ENCODE peak calls at places on chromosomes 16 and 17, in six cellular contexts. N is T-helper 2 cell treated with Interferon-gamma antibody and Interleukin-4, amounts not matched to agents 5 μg/mL and 100 μg/mL, for 36 hours; Q is stimulated activated naive CD4-positive, alpha-beta T cell; W is stimulated activated CD8-positive, alpha-beta memory T cell treated with anti-CD3 and anti-CD28 coated beads, Interleukin-12 subunit alpha, Interleukin-12 subunit beta, amount 100 ng/mL, for 1 hour; E is HuH-7; J is brain pericyte. A is an unnamed sample.

GRCh38 chr16:10980811-10981210 is 36.4 kb downstream of the CLEC16A start:
- DNase-seq in N (no peak), Q (no peak), W (no peak), E (no peak), J (no peak), A (no peak)

GRCh38 chr17:37732313-37732712 is 12.5 kb downstream of the HNF1B start:
- DNase-seq in N (no peak), Q (no peak), W (no peak), E (no peak), J (no peak), A (no peak)

GRCh38 chr16:56980792-56981724 is 8.3 kb upstream of the NLRC5 start:
- DNase-seq in N (no peak), Q (no peak), W (no peak), E (no peak), J (no peak), A (no peak)

GRCh38 chr17:40329981-40330794 is 21.2 kb downstream of the RARA start:
- DNase-seq in N (no peak), Q (no peak), W (no peak), E (no peak), J (no peak), A (no peak)

GRCh38 chr16:77540656-77541055 is 105.8 kb upstream of the ADAMTS18 start:
- DNase-seq in N (no peak), Q (no peak), W (no peak), E (no peak), J (no peak), A (peak; percentile 2)

GRCh38 chr16:2089676-2090480 is 42.1 kb downstream of the TSC2 start:
- DNase-seq in N (no peak), Q (no peak), W (no peak), E (no peak), J (no peak), A (no peak)

GRCh38 chr17:31508310-31509094 is 117.0 kb downstream of the RAB11FIP4 start:
- DNase-seq in N (peak; percentile 86), Q (peak; percentile 50), W (peak; percentile 56), E (no peak), J (no peak), A (peak; percentile 55)

GRCh38 chr17:76915840-76916510 is 47.8 kb downstream of the MGAT5B start:
- DNase-seq in N (no peak), Q (no peak), W (no peak), E (no peak), J (no peak), A (no peak)

GRCh38 chr16:23847938-23848337 is 12.2 kb downstream of the PRKCB start:
- DNase-seq in N (peak; percentile 70), Q (peak; percentile 30), W (no peak), E (no peak), J (no peak), A (no peak)

GRCh38 chr17:2123467-2124251 is 68.8 kb downstream of the HIC1 start:
- DNase-seq in N (no peak), Q (no peak), W (no peak), E (no peak), J (no peak), A (no peak)

GRCh38 chr17:19017804-19018599 is 13.4 kb upstream of the FAM83G start:
- DNase-seq in N (no peak), Q (no peak), W (no peak), E (no peak), J (no peak), A (no peak)

GRCh38 chr17:8020251-8020650 is 17.8 kb downstream of the GUCY2D start:
- DNase-seq in N (no peak), Q (no peak), W (no peak), E (no peak), J (no peak), A (no peak)

A was measured in CMK.